ENCODE peak calls at places on chromosomes 5 and 9, in six cellular contexts. One of them, this sample, is unnamed.
A peak's percentile ranks its signal among the peaks of the same experiment; 100 is the strongest.

GRCh38 chr9:15735083-15735974 is 182.5 kb downstream of the CCDC171 start:
- DNase-seq in A549: peak; percentile 16
- DNase-seq in GM12878: no peak
- DNase-seq in K562: no peak
- DNase-seq in endothelial cell of umbilical vein: peak; percentile 84
- DNase-seq in HepG2: no peak
- DNase-seq in this sample: no peak

GRCh38 chr5:151234476-151235238 is 10.8 kb upstream of the CCDC69 start:
- DNase-seq in A549: peak; percentile 25
- DNase-seq in GM12878: no peak
- DNase-seq in K562: no peak
- DNase-seq in endothelial cell of umbilical vein: no peak
- DNase-seq in HepG2: peak; percentile 85
- DNase-seq in this sample: peak; percentile 76

GRCh38 chr5:111233050-111233370 is 8.8 kb downstream of the CAMK4 start:
- DNase-seq in A549: no peak
- DNase-seq in GM12878: no peak
- DNase-seq in K562: no peak
- DNase-seq in endothelial cell of umbilical vein: no peak
- DNase-seq in HepG2: no peak
- DNase-seq in this sample: no peak

GRCh38 chr9:109974143-109974917 is 194.3 kb downstream of the PALM2AKAP2 start:
- DNase-seq in A549: no peak
- DNase-seq in GM12878: peak; percentile 99
- DNase-seq in K562: no peak
- DNase-seq in endothelial cell of umbilical vein: no peak
- DNase-seq in HepG2: no peak
- DNase-seq in this sample: no peak

GRCh38 chr5:141510850-141511718 is 22.2 kb downstream of the PCDHGC5 start:
- DNase-seq in A549: no peak
- DNase-seq in GM12878: peak; percentile 80
- DNase-seq in K562: no peak
- DNase-seq in endothelial cell of umbilical vein: no peak
- DNase-seq in HepG2: no peak
- DNase-seq in this sample: peak; percentile 24

GRCh38 chr5:167565555-167565954 is 725.9 kb upstream of the WWC1 start:
- DNase-seq in A549: peak; percentile 18
- DNase-seq in GM12878: no peak
- DNase-seq in K562: no peak
- DNase-seq in endothelial cell of umbilical vein: no peak
- DNase-seq in HepG2: no peak
- DNase-seq in this sample: peak; percentile 9

GRCh38 chr9:96460470-96460869 is 10.5 kb downstream of the HABP4 start:
- DNase-seq in A549: no peak
- DNase-seq in GM12878: no peak
- DNase-seq in K562: no peak
- DNase-seq in endothelial cell of umbilical vein: no peak
- DNase-seq in HepG2: no peak
- DNase-seq in this sample: no peak

GRCh38 chr9:20815923-20816703 is 132.1 kb downstream of the FOCAD start:
- DNase-seq in A549: no peak
- DNase-seq in GM12878: no peak
- DNase-seq in K562: no peak
- DNase-seq in endothelial cell of umbilical vein: no peak
- DNase-seq in HepG2: no peak
- DNase-seq in this sample: no peak

GRCh38 chr5:133831506-133832224 is 136.8 kb downstream of the C5orf15 start:
- DNase-seq in A549: no peak
- DNase-seq in GM12878: no peak
- DNase-seq in K562: no peak
- DNase-seq in endothelial cell of umbilical vein: peak; percentile 92
- DNase-seq in HepG2: no peak
- DNase-seq in this sample: no peak

GRCh38 chr5:143105216-143105905 is 298.1 kb downstream of the NR3C1 start:
- DNase-seq in A549: no peak
- DNase-seq in GM12878: no peak
- DNase-seq in K562: no peak
- DNase-seq in endothelial cell of umbilical vein: no peak
- DNase-seq in HepG2: no peak
- DNase-seq in this sample: no peak

GRCh38 chr5:97877578-97877977 is 694.5 kb upstream of the RIOK2 start:
- DNase-seq in A549: no peak
- DNase-seq in GM12878: no peak
- DNase-seq in K562: no peak
- DNase-seq in endothelial cell of umbilical vein: no peak
- DNase-seq in HepG2: no peak
- DNase-seq in this sample: no peak
- TF ChIP-seq MYC in A549: no peak
- TF ChIP-seq MYC in GM12878: no peak
- TF ChIP-seq MYC in K562: no peak
- TF ChIP-seq MYC in endothelial cell of umbilical vein: no peak
- TF ChIP-seq MYC in HepG2: no peak
- TF ChIP-seq MYC in this sample: no peak

DNA sequence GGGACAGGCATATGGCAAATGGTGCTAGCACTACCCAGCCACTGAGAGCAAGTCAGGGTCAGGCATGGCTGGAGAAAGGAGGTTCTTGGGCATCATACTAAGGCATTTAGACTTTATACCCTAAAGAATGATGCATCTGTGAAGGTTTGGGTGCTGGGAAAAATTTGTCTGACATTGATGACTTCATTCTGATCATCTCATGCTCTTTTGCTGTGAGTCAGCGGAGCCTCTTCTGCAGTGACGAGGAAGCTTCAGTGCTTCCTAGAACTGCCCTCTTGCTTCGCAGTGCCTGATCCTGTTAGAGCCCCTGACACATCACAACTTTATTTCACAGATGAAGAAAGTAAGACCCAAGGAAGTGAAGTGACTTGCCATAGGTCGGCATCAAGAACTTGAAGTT is 266.6 kb upstream of the GAS1 start:
- DNase-seq in A549: no peak
- DNase-seq in GM12878: no peak
- DNase-seq in K562: no peak
- DNase-seq in endothelial cell of umbilical vein: no peak
- DNase-seq in HepG2: no peak
- DNase-seq in this sample: no peak
- TF ChIP-seq MAX in A549: no peak
- TF ChIP-seq MAX in GM12878: no peak
- TF ChIP-seq MAX in K562: no peak
- TF ChIP-seq MAX in endothelial cell of umbilical vein: no peak
- TF ChIP-seq MAX in HepG2: no peak
- TF ChIP-seq MAX in this sample: no peak

DNA sequence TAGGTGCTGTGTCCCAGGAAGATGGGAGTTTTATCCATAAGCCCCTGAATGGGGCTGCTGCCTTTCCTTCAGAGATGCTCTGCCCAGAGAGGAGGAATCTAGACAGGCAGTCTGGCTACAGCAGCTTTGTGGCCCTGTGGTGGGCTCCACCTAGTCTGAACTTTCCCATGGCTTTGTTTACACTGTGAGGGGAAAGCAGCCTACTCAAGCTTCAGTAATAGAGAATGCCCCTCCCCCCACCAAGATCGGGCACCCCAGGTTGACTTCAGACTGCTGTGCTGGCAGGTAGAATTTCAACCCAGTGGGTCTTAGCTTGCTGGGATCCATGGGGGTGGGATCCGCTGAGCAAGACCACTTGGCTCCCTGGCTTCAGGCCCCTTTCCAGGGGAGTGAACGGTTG is 100.9 kb upstream of the DPYSL3 start:
- DNase-seq in A549: no peak
- DNase-seq in GM12878: no peak
- DNase-seq in K562: no peak
- DNase-seq in endothelial cell of umbilical vein: no peak
- DNase-seq in HepG2: no peak
- DNase-seq in this sample: no peak
- TF ChIP-seq POLR2A in A549: no peak
- TF ChIP-seq POLR2A in GM12878: no peak
- TF ChIP-seq POLR2A in K562: no peak
- TF ChIP-seq POLR2A in endothelial cell of umbilical vein: no peak
- TF ChIP-seq POLR2A in HepG2: no peak
- TF ChIP-seq POLR2A in this sample: no peak

DNA sequence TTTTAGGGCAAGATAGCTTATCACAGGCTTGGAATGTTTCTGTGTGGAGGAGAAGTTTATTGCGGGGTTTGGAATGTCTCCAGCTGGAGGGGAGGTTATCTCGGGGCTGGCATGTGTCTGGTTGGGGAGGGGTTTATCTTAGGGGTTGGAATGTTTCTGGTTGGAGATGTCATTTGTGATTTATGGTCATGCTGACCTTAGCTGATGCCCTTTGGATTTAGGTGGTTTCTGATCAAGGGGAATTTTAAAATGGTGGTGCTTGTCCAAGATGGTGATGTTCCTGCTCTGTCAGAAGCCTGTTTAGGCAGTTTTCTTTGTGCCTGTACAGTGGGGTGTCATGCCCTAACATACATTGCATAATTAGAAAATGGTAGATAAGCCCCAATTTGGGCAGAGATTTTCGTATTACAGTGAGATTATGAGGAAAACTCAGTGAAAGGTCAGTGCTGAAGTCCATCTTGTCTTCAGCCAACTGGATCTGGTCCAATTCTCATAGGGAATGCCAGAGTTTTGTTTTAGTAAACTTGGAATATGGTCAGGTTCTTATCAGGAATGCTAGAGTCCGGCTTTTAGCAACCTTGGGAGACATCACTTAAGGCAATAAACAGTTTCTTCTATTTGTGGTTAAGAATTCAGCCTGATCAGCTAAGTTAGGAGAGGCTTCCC is 14.3 kb downstream of the CDK20 start:
- DNase-seq in A549: no peak
- DNase-seq in GM12878: no peak
- DNase-seq in K562: no peak
- DNase-seq in endothelial cell of umbilical vein: no peak
- DNase-seq in HepG2: no peak
- DNase-seq in this sample: no peak
- TF ChIP-seq MYC in A549: no peak
- TF ChIP-seq MYC in GM12878: no peak
- TF ChIP-seq MYC in K562: no peak
- TF ChIP-seq MYC in endothelial cell of umbilical vein: no peak
- TF ChIP-seq MYC in HepG2: no peak
- TF ChIP-seq MYC in this sample: no peak

DNA sequence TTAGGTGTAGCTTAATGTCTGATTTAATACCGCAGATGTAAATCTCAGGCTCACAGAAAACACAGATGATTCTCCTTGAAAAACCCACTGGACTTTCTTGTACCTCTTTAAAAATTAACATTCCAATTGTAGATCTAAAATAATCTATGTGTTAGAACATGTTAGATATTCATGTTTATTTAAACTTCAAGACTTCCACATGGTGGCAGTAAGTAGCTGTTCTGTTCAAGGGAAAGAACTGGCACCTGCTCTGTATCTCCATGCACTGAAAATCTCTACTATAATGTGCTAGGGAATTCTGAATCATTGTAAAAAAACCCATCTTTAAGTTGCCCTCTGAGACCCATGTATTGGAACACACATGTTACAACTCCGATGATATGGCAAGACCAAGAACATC is 366.9 kb downstream of the DMRTA1 start:
- DNase-seq in A549: no peak
- DNase-seq in GM12878: no peak
- DNase-seq in K562: no peak
- DNase-seq in endothelial cell of umbilical vein: peak; percentile 37
- DNase-seq in HepG2: peak; percentile 2
- DNase-seq in this sample: peak; percentile 0
- TF ChIP-seq MAX in A549: no peak
- TF ChIP-seq MAX in GM12878: no peak
- TF ChIP-seq MAX in K562: no peak
- TF ChIP-seq MAX in endothelial cell of umbilical vein: no peak
- TF ChIP-seq MAX in HepG2: no peak
- TF ChIP-seq MAX in this sample: no peak

This sample was measured in NB4.